ENCODE peak calls at places on chromosomes 12 and 14, in nine cellular contexts. Q, M, G, Y, W, T, J, U and V are unnamed samples.

GRCh38 chr12:58413794-58414193 is 472.4 kb downstream of the ATP23 start:
- DNase-seq in G (peak), Y (no peak), T (no peak), U (no peak), W (no peak), J (no peak), Q (no peak), M (no peak), V (no peak)

GRCh38 chr12:4353785-4354208 is 25.7 kb downstream of the FGF23 start:
- DNase-seq in M (peak), Y (no peak), U (peak), Q (no peak), G (peak), W (no peak), T (no peak), J (no peak), V (no peak)

GRCh38 chr14:71465316-71465715 is 466.9 kb upstream of the RGS6 start:
- DNase-seq in Q (no peak), Y (no peak), T (no peak), J (no peak), M (no peak), U (no peak), W (no peak), G (peak), V (no peak)

GRCh38 chr14:52351561-52352491 is 37.7 kb downstream of the PTGER2 start:
- DNase-seq in J (no peak), T (no peak), M (no peak), U (no peak), W (no peak), Q (no peak), G (peak), Y (no peak), V (no peak)

GRCh38 chr14:61585598-61586538 is 109.4 kb upstream of the HIF1A start:
- DNase-seq in U (no peak), M (peak), Q (no peak), T (peak), G (peak), W (peak), J (peak), Y (no peak), V (peak)

GRCh38 chr12:21912318-21912717 is 28.9 kb downstream of the ABCC9 start:
- DNase-seq in J (no peak), G (peak), Q (no peak), W (no peak), T (no peak), M (no peak), U (no peak), Y (no peak), V (no peak)

GRCh38 chr14:50859296-50859624 is 12.6 kb upstream of the ABHD12B start:
- DNase-seq in T (no peak), J (no peak), G (no peak), M (no peak), Y (no peak), W (no peak), U (no peak), Q (no peak), V (no peak)

GRCh38 chr12:53452159-53453077 is 516 bp downstream of the PCBP2 start:
- DNase-seq in Q (peak), U (peak), W (peak), G (peak), J (peak), M (peak), T (peak), Y (peak), V (peak)

GRCh38 chr12:42609605-42610004 is 20.1 kb upstream of the PRICKLE1 start:
- DNase-seq in G (peak), Q (no peak), J (no peak), U (no peak), Y (no peak), M (no peak), T (no peak), W (peak), V (no peak)

GRCh38 chr12:93741741-93742085 is 64.5 kb downstream of the CRADD start:
- DNase-seq in G (no peak), T (no peak), Q (no peak), J (peak), M (peak), Y (peak), W (no peak), U (no peak), V (no peak)

GRCh38 chr14:70027785-70028428 is 148.7 kb downstream of the SMOC1 start:
- DNase-seq in J (peak), W (peak), U (peak), Q (peak), M (peak), T (peak), G (peak), Y (peak), V (peak)

GRCh38 chr12:96425973-96426372 is 25.7 kb upstream of the CDK17 start:
- DNase-seq in Q (peak), U (no peak), T (no peak), Y (no peak), M (no peak), W (no peak), G (peak), J (no peak), V (no peak)

GRCh38 chr14:63345826-63346225 is 27.1 kb upstream of the GPHB5 start:
- DNase-seq in Q (no peak), W (no peak), G (no peak), T (no peak), M (no peak), U (no peak), J (no peak), Y (no peak), V (no peak)

GRCh38 chr14:73753043-73753886 is 39.1 kb upstream of the PNMA1 start:
- DNase-seq in U (no peak), Q (no peak), T (no peak), Y (no peak), J (peak), M (peak), W (no peak), G (peak), V (peak)

GRCh38 chr12:21276826-21277225 is 57.9 kb downstream of the SLCO1A2 start:
- DNase-seq in Y (no peak), W (no peak), G (no peak), T (no peak), U (no peak), Q (no peak), M (no peak), J (no peak), V (no peak)

GRCh38 chr14:34237098-34237497 is 224.9 kb downstream of the SPTSSA start:
- DNase-seq in W (no peak), J (no peak), M (no peak), T (no peak), U (no peak), Y (no peak), G (no peak), Q (no peak), V (no peak)

GRCh38 chr12:131511391-131511802 is 199.5 kb upstream of the SFSWAP start:
- DNase-seq in U (no peak), W (no peak), M (peak), Q (no peak), J (no peak), T (no peak), G (no peak), Y (no peak), V (no peak)

GRCh38 chr14:75303415-75303814 is 24.8 kb downstream of the FOS start:
- DNase-seq in J (peak), T (peak), W (peak), G (peak), M (peak), Y (peak), U (peak), Q (peak), V (peak)
- H3K4me3 ChIP-seq in J (no peak), T (no peak), W (no peak), G (no peak), M (no peak), Y (no peak), U (no peak), Q (no peak), V (no peak)

GRCh38 chr14:92914087-92914656 is 8.8 kb upstream of the CHGA start:
- DNase-seq in Y (no peak), U (no peak), T (no peak), M (no peak), G (peak), W (no peak), J (no peak), Q (no peak), V (no peak)
- TF ChIP-seq CTCF in Y (no peak), U (no peak), T (no peak), M (no peak), G (no peak), W (no peak), J (no peak), Q (no peak), V (no peak)

GRCh38 chr12:77058740-77059139 is 6.6 kb downstream of the E2F7 start:
- DNase-seq in J (no peak), U (no peak), W (no peak), T (no peak), G (peak), Y (no peak), Q (no peak), M (no peak), V (no peak)

GRCh38 chr12:77062846-77063461 is 2.4 kb downstream of the E2F7 start:
- DNase-seq in Y (no peak), W (no peak), J (peak), T (no peak), U (no peak), Q (no peak), G (peak), M (no peak), V (no peak)

GRCh38 chr12:77060136-77060882 is 5.1 kb downstream of the E2F7 start:
- DNase-seq in G (no peak), W (no peak), J (no peak), U (no peak), T (no peak), Q (no peak), Y (no peak), M (no peak), V (no peak)

GRCh38 chr12:77062396-77062795 is 3.0 kb downstream of the E2F7 start:
- DNase-seq in G (peak), M (no peak), T (no peak), Q (no peak), Y (no peak), W (no peak), J (no peak), U (no peak), V (no peak)

GRCh38 chr12:77060883-77061240 is 4.5 kb downstream of the E2F7 start:
- DNase-seq in U (no peak), J (no peak), T (no peak), M (no peak), Q (no peak), W (no peak), Y (no peak), G (no peak), V (no peak)
- H3K4me3 ChIP-seq in U (no peak), J (no peak), T (no peak), M (no peak), Q (no peak), W (no peak), Y (no peak), G (no peak), V (no peak)

DNA sequence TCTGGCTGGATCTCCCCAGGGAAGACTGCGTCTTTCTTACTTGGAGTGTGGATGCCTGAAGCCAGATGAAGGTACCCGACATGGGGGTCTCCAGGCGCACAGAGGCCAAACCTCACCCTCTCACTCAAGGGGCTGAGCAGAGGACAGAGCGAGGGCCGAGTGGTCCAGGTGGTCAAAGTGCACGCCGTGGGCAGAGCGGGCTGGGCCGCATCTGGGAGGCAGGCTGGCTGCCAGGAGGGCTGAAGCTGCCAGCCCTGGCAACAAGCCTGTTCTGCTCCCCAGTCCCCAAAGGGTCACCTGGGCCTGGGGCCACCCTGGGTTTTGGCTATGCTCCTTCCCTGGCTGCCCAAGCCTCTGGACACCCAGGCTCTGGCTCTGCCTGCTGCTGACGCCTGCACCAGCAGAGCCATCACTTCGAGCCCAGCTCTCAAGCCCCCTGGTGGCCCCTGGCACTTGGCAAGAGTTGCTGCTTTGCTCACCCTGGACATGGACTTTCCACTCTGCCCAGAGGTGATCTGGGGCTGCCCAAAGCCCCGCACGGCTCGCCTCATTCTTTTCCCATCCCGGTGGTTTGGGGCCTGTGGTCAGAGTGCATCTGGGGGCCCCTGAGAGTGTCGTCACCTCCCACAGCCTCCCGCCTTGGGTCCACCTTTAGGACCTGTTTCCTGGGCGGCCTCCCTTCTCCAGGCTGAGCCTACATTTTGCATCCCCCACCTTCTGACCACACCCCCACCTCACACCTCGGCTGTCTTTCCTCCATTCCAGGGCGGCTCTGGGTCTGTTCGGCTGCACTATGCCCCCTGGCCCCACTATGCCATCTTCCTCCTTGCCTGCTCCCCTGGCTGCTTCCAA is 2.8 kb downstream of the ADSS1 start:
- DNase-seq in G (no peak), W (no peak), U (no peak), Y (peak), M (no peak), J (no peak), T (no peak), Q (no peak), V (no peak)
- TF ChIP-seq CTCF in G (no peak), W (no peak), U (peak), Y (no peak), M (no peak), J (no peak), T (no peak), Q (peak), V (no peak)

GRCh38 chr12:50924131-50924438 is 28.3 kb upstream of the HIGD1C start:
- DNase-seq in J (no peak), T (no peak), W (no peak), G (no peak), M (no peak), Y (no peak), Q (no peak), U (no peak), V (no peak)
- H3K4me3 ChIP-seq in J (peak), T (peak), W (peak), G (peak), M (no peak), Y (no peak), Q (peak), U (peak), V (peak)